ENCODE peak calls at places on chromosomes 2 and 18, in eight cellular contexts. One of them, this sample, is unnamed.

GRCh38 chr2:168573128-168573903 is 117.2 kb downstream of the CERS6 start:
- DNase-seq in GF-D8: no peak
- DNase-seq in amniotic stem cell: no peak
- DNase-seq in GM04504: peak
- DNase-seq in NCI-H1092 treated with DMSO at 0.1 percent for 48 hours: no peak
- DNase-seq in T-cell: no peak
- DNase-seq in T-helper 9 cell: no peak
- DNase-seq in GDM1: no peak
- DNase-seq in this sample: peak

GRCh38 chr2:55418072-55418471 is 1.6 kb downstream of the CCDC88A start:
- DNase-seq in GF-D8: no peak
- DNase-seq in amniotic stem cell: no peak
- DNase-seq in GM04504: no peak
- DNase-seq in NCI-H1092 treated with DMSO at 0.1 percent for 48 hours: no peak
- DNase-seq in T-cell: no peak
- DNase-seq in T-helper 9 cell: no peak
- DNase-seq in GDM1: no peak
- DNase-seq in this sample: no peak

GRCh38 chr18:37537868-37538525 is 27.6 kb downstream of the CELF4 start:
- DNase-seq in GF-D8: no peak
- DNase-seq in amniotic stem cell: peak
- DNase-seq in GM04504: peak
- DNase-seq in NCI-H1092 treated with DMSO at 0.1 percent for 48 hours: peak
- DNase-seq in T-cell: no peak
- DNase-seq in T-helper 9 cell: no peak
- DNase-seq in GDM1: no peak
- DNase-seq in this sample: peak

GRCh38 chr2:127762846-127763245 is 48.1 kb downstream of the WDR33 start:
- DNase-seq in GF-D8: no peak
- DNase-seq in amniotic stem cell: no peak
- DNase-seq in GM04504: no peak
- DNase-seq in NCI-H1092 treated with DMSO at 0.1 percent for 48 hours: no peak
- DNase-seq in T-cell: no peak
- DNase-seq in T-helper 9 cell: no peak
- DNase-seq in GDM1: no peak
- DNase-seq in this sample: no peak

GRCh38 chr18:79395308-79395640 is 456 bp upstream of the NFATC1 start:
- DNase-seq in GF-D8: no peak
- DNase-seq in amniotic stem cell: no peak
- DNase-seq in GM04504: no peak
- DNase-seq in NCI-H1092 treated with DMSO at 0.1 percent for 48 hours: no peak
- DNase-seq in T-cell: no peak
- DNase-seq in T-helper 9 cell: no peak
- DNase-seq in GDM1: no peak
- DNase-seq in this sample: no peak

GRCh38 chr2:49110571-49111315 is 43.6 kb downstream of the FSHR start:
- DNase-seq in GF-D8: no peak
- DNase-seq in amniotic stem cell: no peak
- DNase-seq in GM04504: no peak
- DNase-seq in NCI-H1092 treated with DMSO at 0.1 percent for 48 hours: no peak
- DNase-seq in T-cell: no peak
- DNase-seq in T-helper 9 cell: no peak
- DNase-seq in GDM1: no peak
- DNase-seq in this sample: no peak

GRCh38 chr18:3791258-3791657 is 341.3 kb downstream of the TGIF1 start:
- DNase-seq in GF-D8: no peak
- DNase-seq in amniotic stem cell: no peak
- DNase-seq in GM04504: no peak
- DNase-seq in NCI-H1092 treated with DMSO at 0.1 percent for 48 hours: no peak
- DNase-seq in T-cell: no peak
- DNase-seq in T-helper 9 cell: no peak
- DNase-seq in GDM1: no peak
- DNase-seq in this sample: no peak

GRCh38 chr18:22432672-22433137 is 15.0 kb upstream of the CTAGE1 start:
- DNase-seq in GF-D8: no peak
- DNase-seq in amniotic stem cell: peak
- DNase-seq in GM04504: peak
- DNase-seq in NCI-H1092 treated with DMSO at 0.1 percent for 48 hours: no peak
- DNase-seq in T-cell: no peak
- DNase-seq in T-helper 9 cell: no peak
- DNase-seq in GDM1: no peak
- DNase-seq in this sample: peak

GRCh38 chr2:216236486-216236885 is 127.3 kb downstream of the XRCC5 start:
- DNase-seq in GF-D8: no peak
- DNase-seq in amniotic stem cell: no peak
- DNase-seq in GM04504: no peak
- DNase-seq in NCI-H1092 treated with DMSO at 0.1 percent for 48 hours: no peak
- DNase-seq in T-cell: no peak
- DNase-seq in T-helper 9 cell: no peak
- DNase-seq in GDM1: no peak
- DNase-seq in this sample: no peak

GRCh38 chr2:64115808-64116598 is 28.2 kb downstream of the PELI1 start:
- DNase-seq in GF-D8: no peak
- DNase-seq in amniotic stem cell: no peak
- DNase-seq in GM04504: no peak
- DNase-seq in NCI-H1092 treated with DMSO at 0.1 percent for 48 hours: no peak
- DNase-seq in T-cell: no peak
- DNase-seq in T-helper 9 cell: no peak
- DNase-seq in GDM1: no peak
- DNase-seq in this sample: no peak

GRCh38 chr2:95158441-95158840 is 1.2 kb downstream of the ZNF514 start:
- DNase-seq in GF-D8: no peak
- DNase-seq in amniotic stem cell: no peak
- DNase-seq in GM04504: no peak
- DNase-seq in NCI-H1092 treated with DMSO at 0.1 percent for 48 hours: no peak
- DNase-seq in T-cell: no peak
- DNase-seq in T-helper 9 cell: no peak
- DNase-seq in GDM1: no peak
- DNase-seq in this sample: no peak

GRCh38 chr2:38516122-38516521 is 86.6 kb downstream of the HNRNPLL start:
- DNase-seq in GF-D8: no peak
- DNase-seq in amniotic stem cell: no peak
- DNase-seq in GM04504: no peak
- DNase-seq in NCI-H1092 treated with DMSO at 0.1 percent for 48 hours: no peak
- DNase-seq in T-cell: no peak
- DNase-seq in T-helper 9 cell: no peak
- DNase-seq in GDM1: no peak
- DNase-seq in this sample: no peak

GRCh38 chr18:73407506-73407905 is 539.7 kb upstream of the NETO1 start:
- DNase-seq in GF-D8: no peak
- DNase-seq in amniotic stem cell: no peak
- DNase-seq in GM04504: no peak
- DNase-seq in NCI-H1092 treated with DMSO at 0.1 percent for 48 hours: no peak
- DNase-seq in T-cell: no peak
- DNase-seq in T-helper 9 cell: no peak
- DNase-seq in GDM1: no peak
- DNase-seq in this sample: peak

GRCh38 chr2:68302281-68302680 is 17.5 kb downstream of the CNRIP1 start:
- DNase-seq in GF-D8: no peak
- DNase-seq in amniotic stem cell: no peak
- DNase-seq in GM04504: no peak
- DNase-seq in NCI-H1092 treated with DMSO at 0.1 percent for 48 hours: no peak
- DNase-seq in T-cell: no peak
- DNase-seq in T-helper 9 cell: no peak
- DNase-seq in GDM1: no peak
- DNase-seq in this sample: no peak

GRCh38 chr2:86256982-86257381 is 57.7 kb downstream of the MRPL35 start:
- DNase-seq in GF-D8: no peak
- DNase-seq in amniotic stem cell: no peak
- DNase-seq in GM04504: no peak
- DNase-seq in NCI-H1092 treated with DMSO at 0.1 percent for 48 hours: no peak
- DNase-seq in T-cell: no peak
- DNase-seq in T-helper 9 cell: no peak
- DNase-seq in GDM1: no peak
- DNase-seq in this sample: no peak

GRCh38 chr18:80246656-80247402 is 485 bp downstream of the PARD6G start:
- DNase-seq in GF-D8: no peak
- DNase-seq in amniotic stem cell: no peak
- DNase-seq in GM04504: no peak
- DNase-seq in NCI-H1092 treated with DMSO at 0.1 percent for 48 hours: no peak
- DNase-seq in T-cell: no peak
- DNase-seq in T-helper 9 cell: no peak
- DNase-seq in GDM1: no peak
- DNase-seq in this sample: no peak

GRCh38 chr2:65355190-65355831 is 77.1 kb downstream of the SPRED2 start:
- DNase-seq in GF-D8: no peak
- DNase-seq in amniotic stem cell: no peak
- DNase-seq in GM04504: no peak
- DNase-seq in NCI-H1092 treated with DMSO at 0.1 percent for 48 hours: no peak
- DNase-seq in T-cell: no peak
- DNase-seq in T-helper 9 cell: no peak
- DNase-seq in GDM1: no peak
- DNase-seq in this sample: no peak

GRCh38 chr2:1047485-1047884 is 96.8 kb downstream of the SNTG2 start:
- DNase-seq in GF-D8: no peak
- DNase-seq in amniotic stem cell: no peak
- DNase-seq in GM04504: no peak
- DNase-seq in NCI-H1092 treated with DMSO at 0.1 percent for 48 hours: no peak
- DNase-seq in T-cell: no peak
- DNase-seq in T-helper 9 cell: no peak
- DNase-seq in GDM1: no peak
- DNase-seq in this sample: peak

GRCh38 chr2:215283221-215283620 is 28.6 kb upstream of the ATIC start:
- DNase-seq in GF-D8: no peak
- DNase-seq in amniotic stem cell: no peak
- DNase-seq in GM04504: no peak
- DNase-seq in NCI-H1092 treated with DMSO at 0.1 percent for 48 hours: no peak
- DNase-seq in T-cell: no peak
- DNase-seq in T-helper 9 cell: no peak
- DNase-seq in GDM1: no peak
- DNase-seq in this sample: no peak